ENCODE peak calls at places on chromosomes 16 and 17, in four cellular contexts. One of them, this sample, is unnamed.

GRCh38 chr16:50881331-50881830 is 139.5 kb downstream of the CYLD start:
- DNase-seq in ovary: no peak
- DNase-seq in AG10803: no peak
- DNase-seq in stomach: no peak
- DNase-seq in this sample: no peak

GRCh38 chr17:9677411-9677810 is 32.1 kb downstream of the USP43 start:
- DNase-seq in ovary: no peak
- DNase-seq in AG10803: no peak
- DNase-seq in stomach: no peak
- DNase-seq in this sample: no peak

GRCh38 chr17:39001703-39002637 is 34.8 kb upstream of the FBXO47 start:
- DNase-seq in ovary: no peak
- DNase-seq in AG10803: peak
- DNase-seq in stomach: peak
- DNase-seq in this sample: peak

GRCh38 chr17:38510424-38511125 is 82.3 kb downstream of the ARHGAP23 start:
- DNase-seq in ovary: no peak
- DNase-seq in AG10803: no peak
- DNase-seq in stomach: peak
- DNase-seq in this sample: no peak

GRCh38 chr17:36592316-36592710 is 634 bp downstream of the DHRS11 start:
- DNase-seq in ovary: no peak
- DNase-seq in AG10803: no peak
- DNase-seq in stomach: no peak
- DNase-seq in this sample: no peak

GRCh38 chr17:20092292-20092867 is 83.2 kb downstream of the SPECC1 start:
- DNase-seq in ovary: no peak
- DNase-seq in AG10803: no peak
- DNase-seq in stomach: no peak
- DNase-seq in this sample: no peak

GRCh38 chr17:33039874-33040273 is 48.2 kb downstream of the SPACA3 start:
- DNase-seq in ovary: no peak
- DNase-seq in AG10803: peak
- DNase-seq in stomach: no peak
- DNase-seq in this sample: no peak

GRCh38 chr16:27476240-27476639 is 73.5 kb downstream of the GTF3C1 start:
- DNase-seq in ovary: no peak
- DNase-seq in AG10803: no peak
- DNase-seq in stomach: no peak
- DNase-seq in this sample: no peak

GRCh38 chr16:78321611-78322010 is 222.2 kb downstream of the WWOX start:
- DNase-seq in ovary: no peak
- DNase-seq in AG10803: no peak
- DNase-seq in stomach: no peak
- DNase-seq in this sample: no peak

GRCh38 chr16:20968765-20969164 is 68.2 kb downstream of the LYRM1 start:
- DNase-seq in ovary: no peak
- DNase-seq in AG10803: no peak
- DNase-seq in stomach: no peak
- DNase-seq in this sample: no peak

GRCh38 chr17:17849863-17850373 is 13.1 kb upstream of the SREBF1 start:
- DNase-seq in ovary: peak
- DNase-seq in AG10803: peak
- DNase-seq in stomach: peak
- DNase-seq in this sample: no peak

GRCh38 chr16:56072096-56072495 is 119.2 kb upstream of the GNAO1 start:
- DNase-seq in ovary: no peak
- DNase-seq in AG10803: no peak
- DNase-seq in stomach: no peak
- DNase-seq in this sample: no peak

GRCh38 chr16:1057252-1057932 is 15.2 kb upstream of the SSTR5 start:
- DNase-seq in ovary: no peak
- DNase-seq in AG10803: no peak
- DNase-seq in stomach: peak
- DNase-seq in this sample: no peak

GRCh38 chr17:14940112-14940945 is 324.8 kb downstream of the PMP22 start:
- DNase-seq in ovary: no peak
- DNase-seq in AG10803: peak
- DNase-seq in stomach: no peak
- DNase-seq in this sample: no peak

GRCh38 chr16:49068224-49068623 is 213.4 kb downstream of the CBLN1 start:
- DNase-seq in ovary: no peak
- DNase-seq in AG10803: no peak
- DNase-seq in stomach: no peak
- DNase-seq in this sample: no peak
- H3K4me3 ChIP-seq in ovary: no peak
- H3K4me3 ChIP-seq in AG10803: no peak
- H3K4me3 ChIP-seq in stomach: no peak
- H3K4me3 ChIP-seq in this sample: no peak

DNA sequence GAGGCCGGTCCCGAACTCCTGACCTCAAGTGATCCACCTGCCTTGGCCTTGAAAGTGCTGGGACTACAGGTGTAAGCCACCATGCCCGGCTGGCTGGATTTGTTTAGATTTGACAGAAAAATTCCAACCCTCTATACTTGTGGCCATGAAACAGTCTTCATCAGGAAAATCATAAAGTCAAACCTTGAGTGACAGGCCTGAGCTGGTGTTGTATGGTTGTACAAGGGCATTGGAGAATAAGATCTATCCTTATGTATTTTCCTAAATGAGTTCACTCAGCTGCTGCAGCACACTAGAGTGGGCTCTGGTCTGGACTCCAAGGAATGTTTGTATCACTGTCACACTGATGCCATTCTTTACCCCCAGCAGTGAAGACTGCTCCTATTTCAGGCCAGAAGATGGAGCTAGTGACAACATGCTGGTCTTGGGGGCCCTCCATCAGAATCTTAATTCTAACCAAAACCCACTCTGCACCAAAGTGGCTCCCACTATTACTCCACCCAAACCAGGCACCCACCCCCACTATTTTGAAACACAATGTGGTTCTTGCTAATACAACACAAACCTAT is 27.4 kb downstream of the SNX11 start:
- DNase-seq in ovary: no peak
- DNase-seq in AG10803: no peak
- DNase-seq in stomach: no peak
- DNase-seq in this sample: no peak
- TF ChIP-seq CTCF in ovary: no peak
- TF ChIP-seq CTCF in AG10803: peak
- TF ChIP-seq CTCF in stomach: no peak
- TF ChIP-seq CTCF in this sample: no peak

DNA sequence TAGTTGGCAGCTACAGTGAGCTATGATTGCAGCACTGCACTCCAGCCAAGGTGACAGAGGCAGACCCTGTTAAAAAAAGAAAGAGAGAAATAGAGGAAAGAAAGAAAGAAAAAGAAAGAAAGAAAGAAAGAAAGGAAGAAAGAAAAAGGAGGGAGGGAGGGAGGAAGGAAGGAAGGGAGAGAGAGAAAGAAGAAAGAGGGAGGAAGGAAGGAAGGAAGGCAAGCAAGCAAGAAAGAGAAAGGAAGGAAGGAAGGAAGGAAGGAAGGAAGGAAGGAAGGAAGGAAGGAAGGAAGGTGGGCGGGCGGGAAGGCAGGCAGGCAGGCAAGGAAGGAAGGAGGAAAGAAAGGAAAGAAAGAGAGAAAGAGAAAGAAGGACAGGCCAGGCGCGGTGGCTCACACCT is 1.0 kb upstream of the SCNN1G start:
- DNase-seq in ovary: no peak
- DNase-seq in AG10803: no peak
- DNase-seq in stomach: no peak
- DNase-seq in this sample: no peak
- H3K4me3 ChIP-seq in ovary: no peak
- H3K4me3 ChIP-seq in AG10803: no peak
- H3K4me3 ChIP-seq in stomach: no peak
- H3K4me3 ChIP-seq in this sample: no peak

GRCh38 chr16:57623251-57624043 is 5.0 kb upstream of the ADGRG1 start:
- DNase-seq in ovary: peak
- DNase-seq in AG10803: no peak
- DNase-seq in stomach: peak
- DNase-seq in this sample: peak
- TF ChIP-seq CTCF in ovary: no peak
- TF ChIP-seq CTCF in AG10803: no peak
- TF ChIP-seq CTCF in stomach: no peak
- TF ChIP-seq CTCF in this sample: no peak

DNA sequence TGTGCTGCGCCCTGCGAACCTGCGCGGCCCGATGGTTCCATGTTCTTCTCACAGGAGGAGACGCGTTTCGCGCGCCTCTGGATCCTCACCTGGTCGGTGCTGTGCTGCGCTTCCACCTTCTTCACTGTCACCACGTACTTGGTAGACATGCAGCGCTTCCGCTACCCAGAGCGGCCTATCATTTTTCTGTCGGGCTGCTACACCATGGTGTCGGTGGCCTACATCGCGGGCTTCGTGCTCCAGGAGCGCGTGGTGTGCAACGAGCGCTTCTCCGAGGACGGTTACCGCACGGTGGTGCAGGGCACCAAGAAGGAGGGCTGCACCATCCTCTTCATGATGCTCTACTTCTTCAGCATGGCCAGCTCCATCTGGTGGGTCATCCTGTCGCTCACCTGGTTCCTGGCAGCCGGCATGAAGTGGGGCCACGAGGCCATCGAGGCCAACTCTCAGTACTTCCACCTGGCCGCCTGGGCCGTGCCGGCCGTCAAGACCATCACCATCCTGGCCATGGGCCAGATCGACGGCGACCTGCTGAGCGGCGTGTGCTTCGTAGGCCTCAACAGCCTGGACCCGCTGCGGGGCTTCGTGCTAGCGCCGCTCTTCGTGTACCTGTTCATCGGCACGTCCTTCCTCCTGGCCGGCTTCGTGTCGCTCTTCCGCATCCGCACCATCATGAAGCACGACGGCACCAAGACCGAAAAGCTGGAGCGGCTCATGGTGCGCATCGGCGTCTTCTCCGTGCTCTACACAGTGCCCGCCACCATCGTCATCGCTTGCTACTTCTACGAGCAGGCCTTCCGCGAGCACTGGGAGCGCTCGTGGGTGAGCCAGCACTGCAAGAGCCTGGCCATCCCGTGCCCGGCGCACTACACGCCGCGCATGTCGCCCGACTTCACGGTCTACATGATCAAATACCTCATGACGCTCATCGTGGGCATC is 1.3 kb downstream of the FZD2 start:
- DNase-seq in ovary: no peak
- DNase-seq in AG10803: no peak
- DNase-seq in stomach: no peak
- DNase-seq in this sample: no peak
- H3K4me3 ChIP-seq in ovary: peak
- H3K4me3 ChIP-seq in AG10803: peak
- H3K4me3 ChIP-seq in stomach: peak
- H3K4me3 ChIP-seq in this sample: peak

GRCh38 chr17:75518983-75519540 is 2.7 kb downstream of the TSEN54 start:
- DNase-seq in ovary: no peak
- DNase-seq in AG10803: no peak
- DNase-seq in stomach: no peak
- DNase-seq in this sample: no peak
- TF ChIP-seq CTCF in ovary: no peak
- TF ChIP-seq CTCF in AG10803: no peak
- TF ChIP-seq CTCF in stomach: no peak
- TF ChIP-seq CTCF in this sample: no peak

DNA sequence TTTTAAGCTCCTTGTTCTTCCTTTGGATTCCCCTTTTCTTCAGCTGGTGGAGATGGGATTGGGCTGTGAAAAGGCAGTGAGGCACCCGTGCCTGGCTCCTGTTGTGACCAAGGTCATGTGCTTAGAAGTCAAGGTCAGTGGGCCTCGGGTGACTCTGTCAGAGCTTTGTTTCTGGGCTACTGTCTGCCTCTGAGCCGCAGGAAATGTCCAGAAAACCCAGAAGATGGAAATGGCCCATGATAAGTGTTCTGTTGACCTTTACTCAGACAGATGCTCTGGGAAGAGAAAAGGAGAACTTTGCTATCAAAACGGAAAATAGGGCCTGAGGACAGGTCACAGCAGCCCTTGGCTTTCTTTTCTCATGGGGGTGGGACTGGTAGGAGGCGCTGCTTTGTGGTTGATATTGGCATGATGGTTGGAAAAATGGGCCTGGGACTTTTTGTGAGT is 2.9 kb downstream of the ABCC1 start:
- DNase-seq in ovary: no peak
- DNase-seq in AG10803: no peak
- DNase-seq in stomach: no peak
- DNase-seq in this sample: no peak
- H3K4me3 ChIP-seq in ovary: no peak
- H3K4me3 ChIP-seq in AG10803: no peak
- H3K4me3 ChIP-seq in stomach: no peak
- H3K4me3 ChIP-seq in this sample: no peak

DNA sequence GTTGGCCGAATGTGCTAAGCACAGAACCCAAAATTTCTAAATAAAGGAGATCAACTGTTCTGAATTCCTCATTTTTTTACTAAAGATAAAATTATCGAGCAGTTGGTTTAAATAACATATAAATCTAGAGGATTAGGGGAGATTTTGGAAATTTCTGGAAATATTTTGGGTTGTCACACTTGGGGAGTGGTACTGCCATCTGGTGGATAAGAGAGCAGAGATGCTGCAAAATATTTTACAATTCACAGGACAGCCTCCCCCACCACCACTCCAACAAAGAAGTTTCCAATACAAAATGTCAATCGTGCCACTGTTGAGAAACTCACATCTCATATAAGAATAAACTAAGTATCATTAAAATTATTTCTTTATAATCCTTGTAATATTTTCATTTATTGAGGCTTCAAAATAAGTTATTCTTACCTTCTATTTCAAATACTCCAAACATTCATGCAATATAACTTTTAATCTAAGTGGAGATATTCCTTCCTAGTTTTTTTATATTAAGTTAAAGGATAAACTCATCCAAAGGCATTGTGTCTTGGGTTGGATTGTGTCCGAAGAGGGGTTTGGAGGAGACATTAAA is 17.0 kb upstream of the ABCA8 start:
- DNase-seq in ovary: no peak
- DNase-seq in AG10803: peak
- DNase-seq in stomach: no peak
- DNase-seq in this sample: no peak
- TF ChIP-seq CTCF in ovary: peak
- TF ChIP-seq CTCF in AG10803: peak
- TF ChIP-seq CTCF in stomach: no peak
- TF ChIP-seq CTCF in this sample: peak

GRCh38 chr16:89257281-89257731 is 39.8 kb downstream of the ZNF778 start:
- DNase-seq in ovary: peak
- DNase-seq in AG10803: no peak
- DNase-seq in stomach: no peak
- DNase-seq in this sample: no peak
- H3K4me3 ChIP-seq in ovary: peak
- H3K4me3 ChIP-seq in AG10803: peak
- H3K4me3 ChIP-seq in stomach: peak
- H3K4me3 ChIP-seq in this sample: peak

DNA sequence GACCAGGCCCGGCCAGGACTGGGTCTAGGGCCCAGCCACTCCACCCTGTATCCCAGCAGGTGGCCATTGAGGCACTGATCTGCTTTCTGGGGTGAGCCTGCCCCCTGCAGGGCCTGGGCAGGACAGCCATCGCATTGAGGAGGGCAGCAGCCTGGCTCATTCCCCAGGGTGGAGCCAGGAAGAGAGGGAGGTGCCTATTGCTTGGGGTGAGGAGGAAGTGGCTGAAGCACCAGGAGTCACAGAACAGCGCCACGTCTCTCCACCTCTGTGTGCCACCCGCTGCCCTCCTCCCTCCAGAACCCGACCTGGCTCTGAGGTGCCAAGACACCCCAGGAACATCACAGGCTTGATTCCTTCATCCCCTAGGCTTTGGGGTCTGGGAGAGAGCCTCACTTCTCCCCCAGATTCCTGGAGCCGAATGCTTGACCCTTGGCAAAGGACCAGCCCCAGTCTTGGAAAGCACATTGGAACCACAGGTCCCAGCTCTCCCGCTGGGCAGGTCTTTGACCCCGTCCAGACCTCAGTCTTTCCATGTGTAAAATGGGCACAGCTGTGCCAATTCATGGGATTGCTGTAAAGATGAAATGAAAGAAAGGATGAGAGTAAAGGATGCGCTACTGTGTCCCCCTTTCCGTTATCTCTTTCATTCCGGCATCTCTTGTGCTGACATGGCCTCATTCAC is 7.2 kb upstream of the KRT36 start:
- DNase-seq in ovary: peak
- DNase-seq in AG10803: peak
- DNase-seq in stomach: peak
- DNase-seq in this sample: peak
- TF ChIP-seq CTCF in ovary: no peak
- TF ChIP-seq CTCF in AG10803: peak
- TF ChIP-seq CTCF in stomach: no peak
- TF ChIP-seq CTCF in this sample: peak

This sample was measured in dorsolateral prefrontal cortex.